ENCODE peak calls at places on chromosome 13, in nine cellular contexts. K, M, R, L, S, I, Y, C and O are unnamed samples.

GRCh38 chr13:23320926-23321533 is 112.5 kb downstream of the SACS start:
- DNase-seq in Y (no peak), I (no peak), L (no peak), R (no peak), K (no peak), S (no peak), M (no peak), C (no peak), O (no peak)

GRCh38 chr13:59461411-59461810 is 702.3 kb downstream of the DIAPH3 start:
- DNase-seq in K (no peak), L (no peak), R (no peak), C (no peak), I (no peak), S (no peak), Y (peak), M (no peak), O (no peak)

GRCh38 chr13:49635599-49636433 is 7.5 kb downstream of the ARL11 start:
- DNase-seq in C (no peak), S (no peak), L (no peak), Y (no peak), K (no peak), I (no peak), M (no peak), R (peak), O (peak)

GRCh38 chr13:98396071-98396710 is 180.7 kb downstream of the STK24 start:
- DNase-seq in M (no peak), L (no peak), Y (no peak), C (no peak), R (no peak), K (no peak), S (no peak), I (no peak), O (no peak)

GRCh38 chr13:26280295-26280694 is 26.4 kb downstream of the CDK8 start:
- DNase-seq in I (no peak), M (no peak), C (peak), K (no peak), S (no peak), L (no peak), Y (no peak), R (no peak), O (no peak)

GRCh38 chr13:32863596-32863995 is 152.6 kb upstream of the KL start:
- DNase-seq in L (no peak), S (no peak), M (no peak), R (no peak), Y (no peak), C (no peak), K (no peak), I (no peak), O (no peak)

GRCh38 chr13:72804301-72804700 is 22.4 kb downstream of the PIBF1 start:
- DNase-seq in I (no peak), K (no peak), L (no peak), Y (no peak), S (no peak), R (no peak), M (no peak), C (no peak), O (no peak)

GRCh38 chr13:27203854-27204253 is 32.2 kb upstream of the USP12 start:
- DNase-seq in S (no peak), R (no peak), L (no peak), Y (no peak), K (no peak), I (no peak), M (no peak), C (no peak), O (no peak)

GRCh38 chr13:112968910-112969691 is at the start of gene MCF2L:
- DNase-seq in L (peak), K (peak), Y (peak), M (peak), R (no peak), S (peak), I (peak), C (peak), O (peak)

GRCh38 chr13:93765056-93765455 is 538.4 kb downstream of the GPC6 start:
- DNase-seq in M (no peak), Y (no peak), L (no peak), C (no peak), K (no peak), S (no peak), R (no peak), I (no peak), O (no peak)

GRCh38 chr13:80654638-80655249 is 313.8 kb upstream of the SPRY2 start:
- DNase-seq in L (no peak), M (no peak), Y (no peak), S (no peak), K (no peak), R (no peak), I (no peak), C (no peak), O (peak)

GRCh38 chr13:110012102-110012739 is 225.8 kb upstream of the IRS2 start:
- DNase-seq in L (no peak), S (no peak), I (peak), R (no peak), M (no peak), C (peak), K (no peak), Y (no peak), O (no peak)

GRCh38 chr13:24127116-24127631 is 33.3 kb upstream of the SPATA13 start:
- DNase-seq in S (no peak), C (no peak), L (no peak), Y (no peak), K (peak), I (peak), R (no peak), M (no peak), O (no peak)

GRCh38 chr13:49652691-49653305 is 24.5 kb downstream of the ARL11 start:
- DNase-seq in K (peak), L (peak), C (peak), Y (peak), M (no peak), R (no peak), S (no peak), I (peak), O (peak)

GRCh38 chr13:103973740-103974139 is 907.5 kb upstream of the SLC10A2 start:
- DNase-seq in M (no peak), K (no peak), I (no peak), C (no peak), S (no peak), Y (no peak), L (no peak), R (no peak), O (no peak)

GRCh38 chr13:34805347-34805746 is 136.7 kb upstream of the NBEA start:
- DNase-seq in Y (no peak), I (no peak), M (no peak), L (no peak), S (no peak), R (no peak), K (no peak), C (no peak), O (no peak)

GRCh38 chr13:35891973-35892441 is 239.2 kb downstream of the DCLK1 start:
- DNase-seq in S (no peak), M (no peak), Y (no peak), R (no peak), L (no peak), C (no peak), K (no peak), I (peak), O (no peak)

GRCh38 chr13:105165449-105166125 is 1369.9 kb downstream of the EFNB2 start:
- DNase-seq in M (no peak), I (peak), R (no peak), K (no peak), C (no peak), S (no peak), Y (no peak), L (no peak), O (no peak)

GRCh38 chr13:32639502-32640105 is 53.4 kb downstream of the PDS5B start:
- DNase-seq in M (peak), K (peak), R (no peak), Y (peak), S (peak), L (no peak), C (peak), I (peak), O (peak)

GRCh38 chr13:51618626-51619025 is 34.4 kb downstream of the WDFY2 start:
- DNase-seq in M (no peak), L (no peak), K (no peak), Y (no peak), I (no peak), S (no peak), C (no peak), R (no peak), O (no peak)

GRCh38 chr13:75299913-75300862 is 181.8 kb downstream of the TBC1D4 start:
- DNase-seq in C (no peak), K (no peak), I (no peak), Y (no peak), R (no peak), M (no peak), S (no peak), L (no peak), O (no peak)

GRCh38 chr13:113951246-113951999 is 22.5 kb downstream of the C13orf46 start:
- DNase-seq in Y (peak), K (peak), L (no peak), C (peak), S (no peak), I (peak), R (peak), M (peak), O (peak)

GRCh38 chr13:110380359-110381028 is 73.4 kb downstream of the COL4A2 start:
- DNase-seq in C (peak), M (no peak), L (no peak), R (no peak), I (peak), Y (no peak), K (no peak), S (no peak), O (no peak)

GRCh38 chr13:73421310-73421912 is 362.6 kb downstream of the KLF5 start:
- DNase-seq in C (no peak), M (no peak), L (no peak), S (no peak), Y (no peak), I (peak), K (peak), R (no peak), O (no peak)

GRCh38 chr13:19985219-19985556 is 26.7 kb downstream of the ZMYM2 start:
- DNase-seq in L (no peak), Y (no peak), K (no peak), I (no peak), M (no peak), S (no peak), R (no peak), C (no peak), O (no peak)

GRCh38 chr13:33676045-33676699 is 141.8 kb upstream of the RFC3 start:
- DNase-seq in K (no peak), M (no peak), R (no peak), I (peak), Y (no peak), S (no peak), C (no peak), L (no peak), O (no peak)

GRCh38 chr13:113103646-113104045 is 1.9 kb upstream of the F7 start:
- DNase-seq in M (no peak), K (no peak), S (no peak), L (no peak), C (no peak), R (no peak), I (no peak), Y (no peak), O (no peak)

GRCh38 chr13:68850160-68850559 is 1257.5 kb upstream of the ATXN8OS start:
- DNase-seq in I (no peak), C (no peak), L (no peak), K (no peak), Y (no peak), S (no peak), R (no peak), M (no peak), O (no peak)

GRCh38 chr13:109868583-109869311 is 82.4 kb upstream of the IRS2 start:
- DNase-seq in C (peak), R (no peak), L (no peak), K (no peak), S (no peak), I (no peak), Y (no peak), M (no peak), O (no peak)

GRCh38 chr13:113656015-113656588 is 1.9 kb downstream of the ATP4B start:
- DNase-seq in Y (no peak), L (no peak), M (no peak), C (no peak), R (no peak), I (no peak), S (no peak), K (no peak), O (no peak)

GRCh38 chr13:108964601-108965000 is 335.2 kb downstream of the MYO16 start:
- DNase-seq in S (no peak), M (no peak), Y (no peak), C (no peak), R (no peak), I (no peak), K (no peak), L (no peak), O (no peak)

GRCh38 chr13:25581351-25581750 is 209.6 kb downstream of the ATP8A2 start:
- DNase-seq in S (no peak), R (no peak), I (no peak), M (no peak), L (no peak), C (no peak), Y (no peak), K (no peak), O (no peak)

GRCh38 chr13:50684366-50684765 is 159.1 kb downstream of the DLEU7 start:
- DNase-seq in Y (peak), S (no peak), M (no peak), L (no peak), R (no peak), C (no peak), I (no peak), K (no peak), O (no peak)

GRCh38 chr13:50378513-50378970 is 363.3 kb downstream of the KCNRG start:
- DNase-seq in I (no peak), L (no peak), C (no peak), K (no peak), R (no peak), M (no peak), S (no peak), Y (no peak), O (no peak)

GRCh38 chr13:99922631-99923404 is 48.7 kb downstream of the ZIC5 start:
- DNase-seq in Y (no peak), R (no peak), M (no peak), K (no peak), C (no peak), S (no peak), I (peak), L (no peak), O (no peak)

GRCh38 chr13:32783067-32783466 is 196.8 kb downstream of the PDS5B start:
- DNase-seq in M (no peak), C (no peak), S (no peak), K (no peak), Y (peak), R (no peak), L (no peak), I (no peak), O (no peak)